ENCODE peak calls at places on chromosomes 6 and 20, in seven cellular contexts. W is activated CD8-positive, alpha-beta T cell treated with anti-CD3 and anti-CD28 coated beads for 36 hours; S is cardiac muscle cell; M is NCI-H1092 treated with DMSO at 0.1 percent for 48 hours; U is cardiac fibroblast; O is GM12878; N is fibroblast of mammary gland. C is an unnamed sample.

GRCh38 chr20:58570181-58570859 is 55.1 kb upstream of the APCDD1L start:
- DNase-seq in O (no peak), M (no peak), W (no peak), U (no peak), S (peak; percentile 58), N (peak; percentile 31), C (no peak)

GRCh38 chr6:154773610-154774089 is 40.4 kb downstream of the SCAF8 start:
- DNase-seq in W (no peak), N (no peak), M (no peak), U (no peak), O (peak; percentile 69), S (no peak), C (no peak)

GRCh38 chr6:37967651-37968050 is 148.1 kb downstream of the ZFAND3 start:
- DNase-seq in N (no peak), O (no peak), S (no peak), W (no peak), U (no peak), M (no peak), C (no peak)

GRCh38 chr20:13659288-13659687 is 20.6 kb upstream of the TASP1 start:
- DNase-seq in S (no peak), W (no peak), O (peak; percentile 70), M (no peak), N (no peak), U (no peak), C (no peak)

GRCh38 chr6:54846857-54847721 is 518 bp downstream of the FAM83B start:
- DNase-seq in O (no peak), W (no peak), M (no peak), N (no peak), U (no peak), S (peak; percentile 5), C (peak; percentile 71)

GRCh38 chr20:43744966-43745733 is 18.3 kb upstream of the GTSF1L start:
- DNase-seq in S (peak; percentile 43), M (no peak), W (no peak), U (no peak), N (no peak), O (no peak), C (no peak)

GRCh38 chr20:61835791-61836350 is 229.8 kb downstream of the TAF4 start:
- DNase-seq in O (no peak), M (no peak), U (no peak), N (no peak), S (no peak), W (no peak), C (no peak)

GRCh38 chr6:139982652-139983051 is 608.2 kb upstream of the CITED2 start:
- DNase-seq in O (no peak), U (peak; percentile 64), N (peak; percentile 87), W (no peak), M (no peak), S (peak; percentile 82), C (peak; percentile 9)

GRCh38 chr6:93417421-93417996 is 1.9 kb downstream of the EPHA7 start:
- DNase-seq in W (no peak), U (peak; percentile 46), S (peak; percentile 43), M (peak; percentile 63), N (no peak), O (no peak), C (peak; percentile 44)

GRCh38 chr6:56278186-56278585 is 30.8 kb upstream of the COL21A1 start:
- DNase-seq in N (no peak), S (no peak), M (no peak), W (no peak), U (no peak), O (no peak), C (no peak)

GRCh38 chr6:28188111-28188979 is 36.7 kb upstream of the ZSCAN9 start:
- DNase-seq in U (no peak), O (no peak), W (no peak), N (no peak), M (no peak), S (no peak), C (no peak)

GRCh38 chr6:9064156-9064555 is 628.8 kb upstream of the SLC35B3 start:
- DNase-seq in S (no peak), N (no peak), M (no peak), W (no peak), U (no peak), O (no peak), C (peak; percentile 70)

GRCh38 chr20:55094353-55094861 is 619.0 kb downstream of the DOK5 start:
- DNase-seq in M (no peak), N (no peak), O (no peak), U (no peak), W (no peak), S (no peak), C (no peak)

GRCh38 chr20:63517376-63518309 is 2.9 kb upstream of the PPDPF start:
- DNase-seq in N (no peak), U (no peak), W (no peak), M (no peak), O (no peak), S (no peak), C (no peak)

GRCh38 chr6:14276667-14277404 is 159.3 kb downstream of the CD83 start:
- DNase-seq in M (no peak), S (no peak), O (peak; percentile 54), N (peak; percentile 26), U (peak; percentile 34), W (peak; percentile 47), C (no peak)

GRCh38 chr6:50655848-50656453 is 57.4 kb upstream of the TFAP2D start:
- DNase-seq in W (peak; percentile 2), N (peak; percentile 12), U (peak; percentile 29), O (no peak), M (no peak), S (no peak), C (no peak)

GRCh38 chr6:127146935-127147334 is 28.5 kb downstream of the RSPO3 start:
- DNase-seq in S (peak; percentile 85), M (no peak), O (no peak), U (peak; percentile 90), W (no peak), N (peak; percentile 82), C (no peak)

GRCh38 chr20:47876348-47877056 is 91.2 kb upstream of the SULF2 start:
- DNase-seq in O (no peak), U (no peak), W (no peak), S (no peak), N (no peak), M (no peak), C (peak; percentile 14)

GRCh38 chr20:45545754-45546453 is 1.3 kb downstream of the EPPIN start:
- DNase-seq in N (peak; percentile 58), M (peak; percentile 5), S (peak; percentile 54), W (no peak), O (no peak), U (peak; percentile 44), C (no peak)

GRCh38 chr20:23585808-23586734 is 17.8 kb upstream of the CST9L start:
- DNase-seq in M (no peak), W (no peak), O (no peak), N (no peak), U (no peak), S (no peak), C (no peak)

GRCh38 chr6:392441-393390 is 1.2 kb downstream of the IRF4 start:
- DNase-seq in W (peak; percentile 46), M (no peak), N (peak; percentile 8), O (no peak), U (peak; percentile 3), S (no peak), C (peak; percentile 64)

C was measured in NCI-H1417.